ENCODE peak calls at places on chromosomes 4 and X, in five cellular contexts. B, R, W, S and K are unnamed samples.

GRCh38 chr4:23934223-23934622 is 44.4 kb upstream of the PPARGC1A start:
- DNase-seq in B (no peak), R (no peak), W (no peak), S (no peak), K (no peak)

GRCh38 chr4:139633661-139634060 is 32.0 kb upstream of the MGST2 start:
- DNase-seq in B (peak), R (no peak), W (peak), S (no peak), K (peak)

GRCh38 chr4:183284965-183285364 is 35.1 kb downstream of the CLDN22 start:
- DNase-seq in B (no peak), R (no peak), W (no peak), S (no peak), K (no peak)

GRCh38 chrX:153521034-153521433 is 3.6 kb downstream of the ATP2B3 start:
- DNase-seq in B (no peak), R (no peak), W (no peak), S (no peak), K (no peak)

GRCh38 chr4:25943312-25943711 is 29.3 kb downstream of the SMIM20 start:
- DNase-seq in B (no peak), R (no peak), W (no peak), S (no peak), K (no peak)

GRCh38 chrX:8868906-8869305 is 67.7 kb upstream of the FAM9A start:
- DNase-seq in B (no peak), R (no peak), W (no peak), S (no peak), K (no peak)

GRCh38 chr4:11565899-11566298 is 137.2 kb upstream of the HS3ST1 start:
- DNase-seq in B (no peak), R (no peak), W (no peak), S (no peak), K (no peak)

GRCh38 chrX:74511704-74512103 is 90.4 kb downstream of the SLC16A2 start:
- DNase-seq in B (no peak), R (no peak), W (no peak), S (no peak), K (no peak)

GRCh38 chr4:7169134-7169533 is 23.2 kb upstream of the SORCS2 start:
- DNase-seq in B (no peak), R (no peak), W (no peak), S (no peak), K (no peak)

GRCh38 chrX:115952417-115953092 is 218.0 kb upstream of the AGTR2 start:
- DNase-seq in B (no peak), R (no peak), W (no peak), S (no peak), K (no peak)

GRCh38 chrX:110401142-110401541 is 42.5 kb downstream of the RTL9 start:
- DNase-seq in B (no peak), R (no peak), W (no peak), S (no peak), K (no peak)

GRCh38 chr4:7672601-7673000 is 237.9 kb upstream of the PSAPL1 start:
- DNase-seq in B (no peak), R (no peak), W (no peak), S (no peak), K (no peak)

GRCh38 chr4:142248946-142249345 is 597.2 kb downstream of the INPP4B start:
- DNase-seq in B (no peak), R (no peak), W (no peak), S (no peak), K (no peak)

GRCh38 chrX:153601511-153602110 is 2.7 kb upstream of the CCNQ start:
- DNase-seq in B (no peak), R (no peak), W (no peak), S (no peak), K (no peak)

GRCh38 chr4:26191353-26191752 is 129.5 kb upstream of the RBPJ start:
- DNase-seq in B (no peak), R (no peak), W (no peak), S (no peak), K (no peak)

GRCh38 chr4:7189475-7190277 is 2.7 kb upstream of the SORCS2 start:
- DNase-seq in B (no peak), R (no peak), W (no peak), S (peak), K (no peak)

GRCh38 chr4:124711469-124712416 is 789 bp downstream of the ANKRD50 start:
- DNase-seq in B (peak), R (peak), W (peak), S (peak), K (peak)

DNA sequence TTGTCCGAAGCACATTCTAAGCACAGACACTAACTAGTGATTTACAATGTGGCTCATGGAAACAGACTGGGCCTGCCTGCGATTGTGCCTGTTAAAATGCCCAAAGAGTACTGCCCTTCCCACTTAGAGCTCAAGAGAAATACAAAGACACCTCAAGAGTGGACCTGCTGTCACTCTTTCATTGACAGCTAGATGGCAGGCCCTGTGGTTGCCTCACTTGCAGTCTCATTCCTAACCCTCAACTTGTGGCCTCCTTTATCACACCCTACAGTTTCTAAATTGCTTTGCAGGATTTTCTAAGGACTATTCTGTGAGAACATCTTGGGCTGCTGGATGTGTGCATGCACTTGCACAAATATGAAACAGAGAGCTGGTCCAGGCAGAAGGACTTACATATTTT is 331.0 kb upstream of the EMCN start:
- DNase-seq in B (no peak), R (peak), W (no peak), S (no peak), K (no peak)
- TF ChIP-seq CTCF in B (no peak), R (peak), W (no peak), S (no peak), K (no peak)

DNA sequence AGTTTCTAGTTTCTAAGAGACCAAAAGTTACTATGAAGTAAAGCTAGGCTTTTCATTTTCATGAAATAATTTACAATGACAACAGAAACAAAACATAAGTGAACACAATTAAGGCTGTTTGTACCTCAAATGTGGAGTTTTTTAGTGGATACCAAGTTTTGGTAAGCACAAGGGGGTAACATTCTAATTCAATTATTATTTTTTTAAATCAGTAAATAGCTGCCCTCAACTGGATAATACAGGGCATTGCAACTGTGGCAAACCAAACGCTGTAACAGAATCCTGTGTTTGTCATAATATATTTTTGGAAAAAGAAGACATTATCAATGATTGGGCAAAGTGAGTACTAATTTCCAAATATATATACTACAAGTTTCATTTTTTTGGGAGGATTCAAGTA is 150.3 kb downstream of the FBXW7 start:
- DNase-seq in B (peak), R (no peak), W (no peak), S (no peak), K (no peak)
- TF ChIP-seq CTCF in B (peak), R (peak), W (peak), S (no peak), K (peak)

GRCh38 chrX:130906776-130907175 is 3.8 kb upstream of the ENOX2 start:
- DNase-seq in B (no peak), R (no peak), W (no peak), S (no peak), K (no peak)

GRCh38 chrX:130902446-130902782 is 595 bp downstream of the ENOX2 start:
- DNase-seq in B (no peak), R (no peak), W (peak), S (no peak), K (no peak)

GRCh38 chrX:130902783-130903613 is at the start of gene ENOX2:
- DNase-seq in B (peak), R (peak), W (peak), S (peak), K (peak)
- TF ChIP-seq CTCF in B (no peak), R (no peak), W (no peak), S (no peak), K (no peak)

DNA sequence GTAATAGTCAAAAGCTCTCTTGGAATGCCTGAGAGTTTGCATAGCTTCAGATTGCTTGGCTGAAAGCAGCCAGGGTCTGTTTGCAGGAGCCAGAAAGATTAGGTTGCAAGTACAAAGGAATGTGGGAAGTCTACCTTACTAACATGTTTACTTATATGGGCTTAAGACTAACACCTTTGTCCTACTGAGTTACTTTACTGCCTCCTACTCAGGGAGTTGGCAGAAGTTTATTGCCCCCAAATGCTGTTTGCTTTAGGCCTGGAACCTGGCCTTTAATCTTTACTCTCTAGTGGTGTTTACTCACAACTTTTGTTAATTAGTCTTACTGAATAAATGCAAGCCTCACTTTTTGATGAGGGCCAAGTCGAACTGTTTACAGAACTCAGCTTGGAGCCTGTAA is 219.4 kb upstream of the ZC4H2 start:
- DNase-seq in B (no peak), R (no peak), W (no peak), S (no peak), K (no peak)
- TF ChIP-seq CTCF in B (no peak), R (no peak), W (no peak), S (no peak), K (no peak)